ENCODE peak calls at places on chromosome 9, in seven cellular contexts. One of them, this sample, is unnamed.

GRCh38 chr9:132210472-132211145 is 48.8 kb downstream of the NTNG2 start:
- DNase-seq in left ventricle myocardium inferior: no peak
- DNase-seq in natural killer cell: no peak
- DNase-seq in activated CD4-positive, alpha-beta T cell treated with anti-CD3 and anti-CD28 coated beads for 48 hours: peak; percentile 51
- DNase-seq in A549: no peak
- DNase-seq in amygdala: no peak
- DNase-seq in DMS153: no peak
- DNase-seq in this sample: peak; percentile 85

GRCh38 chr9:94936411-94936810 is 209.9 kb downstream of the AOPEP start:
- DNase-seq in left ventricle myocardium inferior: no peak
- DNase-seq in natural killer cell: no peak
- DNase-seq in activated CD4-positive, alpha-beta T cell treated with anti-CD3 and anti-CD28 coated beads for 48 hours: no peak
- DNase-seq in A549: no peak
- DNase-seq in amygdala: no peak
- DNase-seq in DMS153: no peak
- DNase-seq in this sample: peak; percentile 80

GRCh38 chr9:112939418-112939817 is 48.7 kb upstream of the SLC46A2 start:
- DNase-seq in left ventricle myocardium inferior: no peak
- DNase-seq in natural killer cell: no peak
- DNase-seq in activated CD4-positive, alpha-beta T cell treated with anti-CD3 and anti-CD28 coated beads for 48 hours: no peak
- DNase-seq in A549: no peak
- DNase-seq in amygdala: no peak
- DNase-seq in DMS153: no peak
- DNase-seq in this sample: no peak

GRCh38 chr9:38662763-38663593 is 42.6 kb upstream of the ANKRD18A start:
- DNase-seq in left ventricle myocardium inferior: no peak
- DNase-seq in natural killer cell: no peak
- DNase-seq in activated CD4-positive, alpha-beta T cell treated with anti-CD3 and anti-CD28 coated beads for 48 hours: no peak
- DNase-seq in A549: no peak
- DNase-seq in amygdala: no peak
- DNase-seq in DMS153: no peak
- DNase-seq in this sample: peak; percentile 46

GRCh38 chr9:18606831-18607230 is 132.9 kb downstream of the ADAMTSL1 start:
- DNase-seq in left ventricle myocardium inferior: no peak
- DNase-seq in natural killer cell: no peak
- DNase-seq in activated CD4-positive, alpha-beta T cell treated with anti-CD3 and anti-CD28 coated beads for 48 hours: no peak
- DNase-seq in A549: no peak
- DNase-seq in amygdala: no peak
- DNase-seq in DMS153: peak; percentile 53
- DNase-seq in this sample: peak; percentile 73

GRCh38 chr9:92489209-92489608 is 6.9 kb upstream of the ASPN start:
- DNase-seq in left ventricle myocardium inferior: no peak
- DNase-seq in natural killer cell: no peak
- DNase-seq in activated CD4-positive, alpha-beta T cell treated with anti-CD3 and anti-CD28 coated beads for 48 hours: no peak
- DNase-seq in A549: no peak
- DNase-seq in amygdala: no peak
- DNase-seq in DMS153: no peak
- DNase-seq in this sample: peak; percentile 48

GRCh38 chr9:16257604-16258003 is 612.9 kb downstream of the BNC2 start:
- DNase-seq in left ventricle myocardium inferior: no peak
- DNase-seq in natural killer cell: no peak
- DNase-seq in activated CD4-positive, alpha-beta T cell treated with anti-CD3 and anti-CD28 coated beads for 48 hours: no peak
- DNase-seq in A549: no peak
- DNase-seq in amygdala: no peak
- DNase-seq in DMS153: no peak
- DNase-seq in this sample: no peak

GRCh38 chr9:93058357-93059096 is at the start of gene SUSD3:
- DNase-seq in left ventricle myocardium inferior: peak; percentile 54
- DNase-seq in natural killer cell: no peak
- DNase-seq in activated CD4-positive, alpha-beta T cell treated with anti-CD3 and anti-CD28 coated beads for 48 hours: peak; percentile 74
- DNase-seq in A549: no peak
- DNase-seq in amygdala: no peak
- DNase-seq in DMS153: peak; percentile 31
- DNase-seq in this sample: peak; percentile 38

GRCh38 chr9:106980551-106981101 is 117.7 kb downstream of the ZNF462 start:
- DNase-seq in left ventricle myocardium inferior: no peak
- DNase-seq in natural killer cell: no peak
- DNase-seq in activated CD4-positive, alpha-beta T cell treated with anti-CD3 and anti-CD28 coated beads for 48 hours: no peak
- DNase-seq in A549: no peak
- DNase-seq in amygdala: no peak
- DNase-seq in DMS153: no peak
- DNase-seq in this sample: peak; percentile 77

GRCh38 chr9:37953775-37954437 is 50.0 kb upstream of the SLC25A51 start:
- DNase-seq in left ventricle myocardium inferior: no peak
- DNase-seq in natural killer cell: no peak
- DNase-seq in activated CD4-positive, alpha-beta T cell treated with anti-CD3 and anti-CD28 coated beads for 48 hours: peak; percentile 69
- DNase-seq in A549: peak; percentile 92
- DNase-seq in amygdala: no peak
- DNase-seq in DMS153: no peak
- DNase-seq in this sample: peak; percentile 99

GRCh38 chr9:126642839-126643238 is 29.1 kb downstream of the LMX1B start:
- DNase-seq in left ventricle myocardium inferior: no peak
- DNase-seq in natural killer cell: no peak
- DNase-seq in activated CD4-positive, alpha-beta T cell treated with anti-CD3 and anti-CD28 coated beads for 48 hours: no peak
- DNase-seq in A549: no peak
- DNase-seq in amygdala: no peak
- DNase-seq in DMS153: no peak
- DNase-seq in this sample: no peak

GRCh38 chr9:136900988-136901515 is 14.7 kb downstream of the TRAF2 start:
- DNase-seq in left ventricle myocardium inferior: no peak
- DNase-seq in natural killer cell: no peak
- DNase-seq in activated CD4-positive, alpha-beta T cell treated with anti-CD3 and anti-CD28 coated beads for 48 hours: no peak
- DNase-seq in A549: no peak
- DNase-seq in amygdala: no peak
- DNase-seq in DMS153: no peak
- DNase-seq in this sample: no peak

GRCh38 chr9:136868644-136869043 is 2.5 kb upstream of the EDF1 start:
- DNase-seq in left ventricle myocardium inferior: no peak
- DNase-seq in natural killer cell: no peak
- DNase-seq in activated CD4-positive, alpha-beta T cell treated with anti-CD3 and anti-CD28 coated beads for 48 hours: no peak
- DNase-seq in A549: no peak
- DNase-seq in amygdala: no peak
- DNase-seq in DMS153: no peak
- DNase-seq in this sample: no peak

GRCh38 chr9:136759001-136759400 is 958 bp upstream of the LCN8 start:
- DNase-seq in left ventricle myocardium inferior: no peak
- DNase-seq in natural killer cell: no peak
- DNase-seq in activated CD4-positive, alpha-beta T cell treated with anti-CD3 and anti-CD28 coated beads for 48 hours: no peak
- DNase-seq in A549: no peak
- DNase-seq in amygdala: no peak
- DNase-seq in DMS153: no peak
- DNase-seq in this sample: no peak

GRCh38 chr9:136021891-136022681 is 60.9 kb upstream of the UBAC1 start:
- DNase-seq in left ventricle myocardium inferior: peak; percentile 17
- DNase-seq in natural killer cell: no peak
- DNase-seq in activated CD4-positive, alpha-beta T cell treated with anti-CD3 and anti-CD28 coated beads for 48 hours: no peak
- DNase-seq in A549: no peak
- DNase-seq in amygdala: no peak
- DNase-seq in DMS153: no peak
- DNase-seq in this sample: no peak

GRCh38 chr9:5793812-5794211 is 39.1 kb downstream of the ERMP1 start:
- DNase-seq in left ventricle myocardium inferior: no peak
- DNase-seq in natural killer cell: no peak
- DNase-seq in activated CD4-positive, alpha-beta T cell treated with anti-CD3 and anti-CD28 coated beads for 48 hours: no peak
- DNase-seq in A549: no peak
- DNase-seq in amygdala: no peak
- DNase-seq in DMS153: no peak
- DNase-seq in this sample: no peak

GRCh38 chr9:112041536-112042243 is 133.4 kb downstream of the SUSD1 start:
- DNase-seq in left ventricle myocardium inferior: no peak
- DNase-seq in natural killer cell: no peak
- DNase-seq in activated CD4-positive, alpha-beta T cell treated with anti-CD3 and anti-CD28 coated beads for 48 hours: peak; percentile 36
- DNase-seq in A549: peak; percentile 77
- DNase-seq in amygdala: no peak
- DNase-seq in DMS153: no peak
- DNase-seq in this sample: peak; percentile 94

GRCh38 chr9:37422289-37423104 is at the start of gene GRHPR:
- DNase-seq in left ventricle myocardium inferior: peak; percentile 92
- DNase-seq in natural killer cell: peak; percentile 84
- DNase-seq in activated CD4-positive, alpha-beta T cell treated with anti-CD3 and anti-CD28 coated beads for 48 hours: peak; percentile 94
- DNase-seq in A549: peak; percentile 84
- DNase-seq in amygdala: peak; percentile 85
- DNase-seq in DMS153: peak; percentile 50
- DNase-seq in this sample: peak; percentile 59

GRCh38 chr9:33686942-33687341 is 108.4 kb upstream of the PRSS3 start:
- DNase-seq in left ventricle myocardium inferior: no peak
- DNase-seq in natural killer cell: no peak
- DNase-seq in activated CD4-positive, alpha-beta T cell treated with anti-CD3 and anti-CD28 coated beads for 48 hours: no peak
- DNase-seq in A549: no peak
- DNase-seq in amygdala: no peak
- DNase-seq in DMS153: no peak
- DNase-seq in this sample: no peak

GRCh38 chr9:134560206-134560605 is 81.4 kb upstream of the COL5A1 start:
- DNase-seq in left ventricle myocardium inferior: no peak
- DNase-seq in natural killer cell: no peak
- DNase-seq in activated CD4-positive, alpha-beta T cell treated with anti-CD3 and anti-CD28 coated beads for 48 hours: no peak
- DNase-seq in A549: no peak
- DNase-seq in amygdala: no peak
- DNase-seq in DMS153: no peak
- DNase-seq in this sample: no peak

GRCh38 chr9:137143459-137143858 is 4.5 kb downstream of the GRIN1 start:
- DNase-seq in left ventricle myocardium inferior: no peak
- DNase-seq in natural killer cell: no peak
- DNase-seq in activated CD4-positive, alpha-beta T cell treated with anti-CD3 and anti-CD28 coated beads for 48 hours: no peak
- DNase-seq in A549: no peak
- DNase-seq in amygdala: no peak
- DNase-seq in DMS153: no peak
- DNase-seq in this sample: no peak

This sample was measured in fibroblast of lung.